ENCODE peak calls at places on chromosomes 13 and 19, in ten cellular contexts. P, C, B, H, V, O, R, A, M and K are unnamed samples.
A peak's percentile ranks its signal among the peaks of the same experiment; 100 is the strongest.

GRCh38 chr13:48578516-48579166 is 45.8 kb upstream of the RCBTB2 start:
- DNase-seq in P (no peak), M (no peak), B (no peak), A (no peak), H (no peak), O (no peak), C (no peak), R (no peak), V (no peak), K (no peak)

GRCh38 chr19:7500811-7501450 is 12.1 kb upstream of the PEX11G start:
- DNase-seq in C (no peak), M (peak; percentile 59), B (peak; percentile 29), O (peak; percentile 82), V (peak; percentile 70), H (no peak), P (peak; percentile 72), R (peak; percentile 39), A (peak; percentile 74), K (peak; percentile 68)

GRCh38 chr19:18649371-18650047 is 12.7 kb downstream of the KLHL26 start:
- DNase-seq in H (no peak), V (no peak), A (peak; percentile 33), O (no peak), P (no peak), B (peak; percentile 30), M (peak; percentile 70), R (peak; percentile 51), C (no peak), K (no peak)

GRCh38 chr19:42246143-42246868 is 3.9 kb upstream of the GSK3A start:
- DNase-seq in P (no peak), A (peak; percentile 66), H (peak; percentile 60), R (peak; percentile 77), B (peak; percentile 85), C (no peak), V (no peak), O (peak; percentile 65), M (peak; percentile 65), K (no peak)

GRCh38 chr13:95530178-95530577 is 22.3 kb upstream of the CLDN10 start:
- DNase-seq in O (no peak), V (no peak), C (no peak), P (no peak), B (peak; percentile 20), R (peak; percentile 29), A (no peak), M (peak; percentile 54), H (peak; percentile 31), K (no peak)

GRCh38 chr19:54316746-54317107 is 3.8 kb upstream of the LILRA5 start:
- DNase-seq in M (peak; percentile 86), P (no peak), C (no peak), B (no peak), A (no peak), R (no peak), H (no peak), V (no peak), O (peak; percentile 23), K (no peak)

GRCh38 chr19:3576696-3577443 is 4.1 kb downstream of the HMG20B start:
- DNase-seq in R (no peak), M (no peak), V (no peak), C (no peak), B (peak; percentile 79), A (peak; percentile 50), H (peak; percentile 74), P (no peak), O (no peak), K (no peak)

GRCh38 chr13:98112456-98112855 is 30.4 kb upstream of the FARP1 start:
- DNase-seq in B (no peak), H (no peak), P (no peak), A (no peak), O (no peak), R (no peak), C (no peak), V (no peak), M (no peak), K (no peak)

GRCh38 chr13:99224019-99224418 is 23.4 kb downstream of the UBAC2 start:
- DNase-seq in R (no peak), A (no peak), H (no peak), V (no peak), O (no peak), M (no peak), C (no peak), B (no peak), P (no peak), K (no peak)

GRCh38 chr19:3520166-3521103 is 14.3 kb downstream of the FZR1 start:
- DNase-seq in B (no peak), R (no peak), P (no peak), H (no peak), A (peak; percentile 70), C (no peak), M (no peak), O (no peak), V (no peak), K (no peak)